ENCODE peak calls at places on chromosomes 4 and X, in four cellular contexts. H is right lobe of liver, E is endothelial cell of umbilical vein, S is heart left ventricle. T is an unnamed sample.

GRCh38 chr4:37561803-37562207 is 124.4 kb downstream of the RELL1 start:
- DNase-seq in H (no peak), E (peak), S (no peak), T (no peak)

GRCh38 chr4:163679189-163679588 is 184.7 kb downstream of the TMA16 start:
- DNase-seq in S (no peak), E (no peak), H (no peak), T (no peak)

GRCh38 chr4:125891597-125892258 is 577.0 kb downstream of the FAT4 start:
- DNase-seq in S (no peak), E (no peak), H (no peak), T (no peak)

GRCh38 chrX:22090181-22090580 is 58.1 kb downstream of the PHEX start:
- DNase-seq in S (no peak), H (no peak), E (peak), T (no peak)

GRCh38 chr4:169342159-169342865 is 71.6 kb upstream of the SH3RF1 start:
- DNase-seq in H (no peak), E (no peak), S (no peak), T (no peak)

GRCh38 chrX:45172890-45173289 is 27.8 kb downstream of the DIPK2B start:
- DNase-seq in H (no peak), E (no peak), S (no peak), T (no peak)

GRCh38 chr4:45897934-45898585 is 225.8 kb downstream of the GABRG1 start:
- DNase-seq in H (no peak), E (no peak), S (no peak), T (no peak)

GRCh38 chrX:152733261-152733975 is at the start of the genes CSAG1 and MAGEA12:
- DNase-seq in E (no peak), S (no peak), H (no peak), T (no peak)

GRCh38 chr4:52925531-52925968 is 63.4 kb downstream of the RASL11B start:
- DNase-seq in H (no peak), E (no peak), S (no peak), T (no peak)

GRCh38 chr4:10101559-10102192 is 14.9 kb downstream of the WDR1 start:
- DNase-seq in E (no peak), S (no peak), H (no peak), T (peak)

GRCh38 chr4:188714488-188714887 is 575.2 kb downstream of the TRIML1 start:
- DNase-seq in H (no peak), E (no peak), S (no peak), T (no peak)

GRCh38 chrX:47234583-47234982 is 1.8 kb downstream of the USP11 start:
- DNase-seq in S (no peak), E (no peak), H (no peak), T (no peak)

GRCh38 chrX:72712094-72712755 is 1.9 kb downstream of the PHKA1 start:
- DNase-seq in S (no peak), H (no peak), E (peak), T (no peak)

GRCh38 chrX:118220509-118220908 is 103.9 kb upstream of the KLHL13 start:
- DNase-seq in S (no peak), E (no peak), H (no peak), T (no peak)

GRCh38 chr4:121519236-121519838 is 138.5 kb upstream of the QRFPR start:
- DNase-seq in H (no peak), E (no peak), S (no peak), T (no peak)

GRCh38 chrX:50903387-50904027 is 7.0 kb upstream of the BMP15 start:
- DNase-seq in H (no peak), S (no peak), E (peak), T (peak)

GRCh38 chr4:47553329-47554125 is 68.5 kb downstream of the ATP10D start:
- DNase-seq in E (no peak), H (no peak), S (no peak), T (no peak)

GRCh38 chr4:155403886-155404285 is 27.1 kb upstream of the MAP9 start:
- DNase-seq in H (no peak), S (no peak), E (peak), T (no peak)

GRCh38 chr4:1721666-1722550 is 587 bp downstream of the TACC3 start:
- DNase-seq in S (peak), H (no peak), E (no peak), T (no peak)

GRCh38 chr4:160848901-160849735 is 1314.7 kb downstream of the FSTL5 start:
- DNase-seq in S (no peak), E (no peak), H (no peak), T (peak)

GRCh38 chr4:13559414-13559813 is 15.1 kb upstream of the NKX3-2 start:
- DNase-seq in E (no peak), H (no peak), S (no peak), T (no peak)

GRCh38 chr4:152780267-152780811 is 585 bp downstream of the ARFIP1 start:
- DNase-seq in H (no peak), S (peak), E (no peak), T (peak)

GRCh38 chr4:152778656-152779512 is 646 bp downstream of the TIGD4 start:
- DNase-seq in E (peak), H (no peak), S (no peak), T (peak)

GRCh38 chr4:152777488-152777887 is 2.0 kb downstream of the TIGD4 start:
- DNase-seq in H (no peak), S (no peak), E (no peak), T (no peak)

GRCh38 chr4:152776352-152776751 is 3.2 kb downstream of the TIGD4 start:
- DNase-seq in H (no peak), E (peak), S (no peak), T (no peak)

GRCh38 chr4:152779513-152780266 is at the start of the genes ARFIP1 and TIGD4:
- DNase-seq in H (peak), S (peak), E (peak), T (peak)
- TF ChIP-seq POLR2A in H (peak), S (peak), E (peak), T (no peak)

GRCh38 chr4:173499568-173500535 is 30.2 kb downstream of the HAND2 start:
- DNase-seq in S (no peak), E (no peak), H (no peak), T (no peak)
- H3K4me3 ChIP-seq in S (no peak), E (no peak), H (no peak), T (no peak)

DNA sequence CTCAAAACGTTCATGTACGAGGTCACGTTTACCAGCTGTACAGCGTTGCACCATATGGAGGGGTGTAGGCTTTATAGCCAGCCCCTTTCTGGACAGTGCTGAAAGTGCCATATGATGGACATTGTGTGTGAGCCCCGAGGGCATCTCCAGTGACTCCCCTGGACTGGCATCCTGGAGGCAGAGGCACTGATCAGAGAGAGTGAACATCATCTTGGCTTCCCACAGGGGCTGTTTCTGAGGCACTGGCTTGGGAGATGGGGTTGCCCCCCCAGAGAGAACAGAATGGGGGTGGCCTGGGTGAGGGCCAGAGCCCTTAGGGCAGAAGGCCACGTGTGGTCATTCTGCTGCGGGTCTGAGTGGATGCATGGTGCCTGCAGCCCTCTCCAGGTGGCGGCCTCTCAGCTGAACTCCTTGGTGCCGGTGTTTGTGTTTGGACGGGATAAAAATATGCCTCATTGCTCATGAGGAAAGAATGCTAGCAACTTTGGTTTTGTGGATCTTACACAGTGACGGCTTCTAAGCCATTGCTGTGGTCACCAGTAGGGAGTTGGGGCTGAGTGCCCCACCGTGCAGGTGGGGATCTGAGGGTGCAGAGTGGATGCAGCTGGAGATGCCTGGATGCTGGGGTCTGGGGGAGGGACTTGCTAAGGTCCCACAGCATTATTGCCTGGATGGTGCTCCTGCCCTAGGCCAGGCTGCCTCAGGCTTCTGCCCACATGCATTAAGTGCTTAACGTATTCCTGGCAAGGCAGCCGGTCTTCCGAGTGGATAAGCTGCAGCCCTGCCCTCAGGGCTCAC is 3.4 kb downstream of the WFS1 start:
- DNase-seq in S (peak), E (peak), H (no peak), T (peak)
- TF ChIP-seq CTCF in S (no peak), E (no peak), H (no peak), T (no peak)

DNA sequence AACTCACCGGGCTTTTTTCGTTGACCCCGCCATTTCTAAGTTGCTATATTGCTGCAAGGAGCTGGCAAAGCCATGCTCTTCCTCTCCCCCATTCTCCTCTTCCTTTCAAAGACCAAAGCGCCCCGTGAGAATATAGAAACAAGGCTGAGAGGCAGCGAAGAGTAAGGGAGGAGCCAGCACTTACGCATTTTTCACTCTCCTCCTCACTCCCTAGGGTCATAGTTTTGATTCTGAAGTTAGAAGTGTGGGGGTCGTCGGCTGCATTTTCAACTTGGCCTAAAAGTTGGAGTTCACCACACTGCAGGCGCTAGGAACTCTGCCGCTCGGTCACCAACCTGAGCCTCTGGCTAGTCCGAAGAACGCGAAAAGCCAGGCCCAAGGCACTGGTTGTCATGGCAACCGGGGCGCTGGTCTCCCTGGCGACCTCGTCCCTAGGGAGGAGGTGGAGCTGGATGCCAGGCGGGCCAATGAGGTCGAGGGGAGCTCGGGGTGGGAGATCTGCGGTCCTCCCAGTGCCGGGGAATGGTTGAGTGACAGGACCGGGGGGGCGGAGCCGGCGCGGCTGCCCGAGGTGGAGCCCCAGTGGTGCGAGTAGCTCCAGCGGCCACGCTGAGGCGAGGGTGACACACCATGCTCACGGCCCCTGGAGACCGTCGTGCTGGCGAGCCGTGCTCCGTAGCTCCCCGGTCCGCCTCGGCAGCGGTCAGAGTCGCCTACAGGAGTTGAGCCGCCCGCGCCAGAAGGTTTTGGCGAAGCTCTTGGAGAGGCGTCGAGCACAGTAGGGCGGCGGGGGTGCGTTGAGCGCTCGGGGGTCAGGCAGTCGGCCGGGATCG is at the start of gene PTPN13:
- DNase-seq in E (peak), H (peak), S (peak), T (peak)
- TF ChIP-seq POLR2A in E (peak), H (peak), S (peak), T (peak)

GRCh38 chrX:36983831-36984230 is 24.3 kb upstream of the FAM47C start:
- DNase-seq in S (no peak), E (no peak), H (no peak), T (no peak)

GRCh38 chrX:36986231-36986630 is 21.9 kb upstream of the FAM47C start:
- DNase-seq in E (no peak), S (no peak), H (no peak), T (peak)
- H3K4me3 ChIP-seq in E (peak), S (no peak), H (peak), T (no peak)

DNA sequence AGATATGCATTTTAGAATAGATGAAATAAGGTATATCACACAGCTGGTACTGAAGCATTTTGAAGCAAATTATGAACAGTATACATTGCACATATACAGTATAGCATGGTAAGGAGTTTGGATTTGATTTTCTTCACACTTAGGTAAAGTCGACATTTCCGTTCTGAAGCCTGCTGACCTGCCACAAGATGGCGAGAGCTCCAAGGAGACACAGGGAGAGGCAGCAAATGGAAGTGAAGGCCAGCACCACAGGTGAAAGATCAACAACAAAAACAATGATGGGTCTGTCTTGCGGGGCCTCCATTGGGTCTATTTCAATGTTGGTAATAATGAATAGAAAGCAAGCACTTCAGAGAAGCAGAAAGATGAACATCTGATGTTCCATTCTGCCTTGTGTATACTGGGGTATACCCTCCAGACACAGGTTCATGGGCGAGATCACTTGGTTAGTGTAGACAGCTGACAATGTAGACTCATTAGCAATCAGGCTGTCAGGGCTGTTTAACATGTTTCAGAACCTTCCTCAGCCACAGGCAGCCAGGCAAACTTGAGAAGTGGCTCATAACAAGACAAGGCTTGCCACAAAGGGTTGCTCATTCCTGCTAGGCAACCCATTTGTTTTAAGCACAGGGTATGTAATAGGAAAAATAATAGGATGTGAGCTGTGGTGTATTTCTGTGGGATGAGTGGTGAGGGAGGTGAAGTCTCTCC is 21.4 kb upstream of the NOX1 start:
- DNase-seq in E (peak), S (no peak), H (no peak), T (peak)
- TF ChIP-seq CTCF in E (peak), S (peak), H (peak), T (no peak)

DNA sequence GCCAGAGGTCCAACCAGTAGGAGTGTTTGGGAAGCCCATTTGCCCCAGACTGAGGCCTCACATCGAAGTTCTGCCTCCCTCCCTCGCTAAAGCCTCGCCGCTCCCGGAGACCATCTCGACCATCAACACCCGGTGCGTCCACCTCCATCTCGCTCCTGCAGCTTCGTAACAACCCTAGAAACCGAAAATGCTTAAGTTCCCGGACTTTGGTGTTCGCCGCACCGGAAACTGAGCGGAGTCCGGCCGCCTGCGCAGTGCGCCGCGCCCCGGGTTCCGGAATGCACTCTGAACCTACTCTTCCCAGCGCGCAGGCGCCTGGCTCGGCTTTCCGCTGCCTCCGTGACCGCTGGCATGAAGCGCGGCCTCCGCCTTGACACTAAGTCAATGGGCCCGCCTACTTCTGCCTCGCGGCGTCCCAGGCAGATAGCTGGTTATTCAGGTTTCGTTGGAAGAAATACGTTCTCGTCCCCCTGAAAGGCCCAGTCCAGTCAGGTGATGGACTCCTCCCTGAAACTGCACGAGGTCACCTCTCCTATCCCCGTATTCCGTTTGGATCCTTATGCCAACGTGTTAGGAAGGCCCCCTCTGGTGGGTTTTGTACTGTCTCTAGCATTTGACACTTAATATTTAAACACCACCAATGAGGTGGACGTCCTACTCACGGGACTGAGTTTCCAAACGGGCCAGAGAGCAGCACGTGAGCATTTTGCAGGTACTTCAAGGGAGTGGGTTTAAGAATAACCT is 21.4 kb downstream of the FABP2 start:
- DNase-seq in H (peak), S (peak), E (peak), T (peak)
- TF ChIP-seq POLR2A in H (peak), S (peak), E (peak), T (peak)

T was measured in thyroid gland.